ENCODE peak calls at places on chromosomes 5 and 9, in five cellular contexts. I, V, R, C and U are unnamed samples.

GRCh38 chr9:108511200-108511756 is 344.5 kb downstream of the ACTL7B start:
- DNase-seq in I (no peak), V (no peak), R (no peak), C (peak; percentile 27), U (no peak)

GRCh38 chr5:10453564-10453963 is 11.9 kb downstream of the ROPN1L start:
- DNase-seq in I (no peak), V (no peak), R (no peak), C (no peak), U (no peak)

GRCh38 chr9:134284273-134284672 is 42.0 kb upstream of the RXRA start:
- DNase-seq in I (no peak), V (no peak), R (no peak), C (no peak), U (no peak)

GRCh38 chr5:67105270-67105669 is 91.3 kb downstream of the CD180 start:
- DNase-seq in I (no peak), V (no peak), R (no peak), C (no peak), U (no peak)

GRCh38 chr5:58094031-58094430 is 365.9 kb downstream of the PLK2 start:
- DNase-seq in I (no peak), V (no peak), R (no peak), C (peak; percentile 46), U (no peak)

GRCh38 chr5:134638760-134639201 is 6.2 kb upstream of the SAR1B start:
- DNase-seq in I (no peak), V (no peak), R (no peak), C (no peak), U (no peak)

GRCh38 chr9:114230068-114230467 is 74.7 kb downstream of the COL27A1 start:
- DNase-seq in I (no peak), V (no peak), R (no peak), C (no peak), U (no peak)

GRCh38 chr5:24788829-24789509 is 144.2 kb upstream of the CDH10 start:
- DNase-seq in I (no peak), V (no peak), R (no peak), C (peak; percentile 6), U (no peak)

GRCh38 chr5:36875051-36875788 is 1.3 kb upstream of the NIPBL start:
- DNase-seq in I (peak; percentile 50), V (peak; percentile 43), R (peak; percentile 34), C (peak; percentile 73), U (peak; percentile 59)

GRCh38 chr9:135968083-135968476 is 6.9 kb upstream of the UBAC1 start:
- DNase-seq in I (no peak), V (no peak), R (no peak), C (no peak), U (no peak)